ENCODE peak calls at places on chromosome 3, in five cellular contexts. N, P, D, K and Z are unnamed samples.

GRCh38 chr3:28347374-28348285 is 891 bp upstream of the ZCWPW2 start:
- DNase-seq in D (no peak), N (peak), K (no peak), P (no peak), Z (no peak)

GRCh38 chr3:30017882-30018281 is 588.5 kb upstream of the TGFBR2 start:
- DNase-seq in N (no peak), K (no peak), P (no peak), D (no peak), Z (no peak)

GRCh38 chr3:88235102-88235501 is 85.3 kb downstream of the C3orf38 start:
- DNase-seq in P (no peak), N (peak), K (no peak), D (no peak), Z (no peak)

GRCh38 chr3:101150504-101150903 is 157.3 kb upstream of the ABI3BP start:
- DNase-seq in D (no peak), P (no peak), K (no peak), N (no peak), Z (no peak)

GRCh38 chr3:188554404-188554803 is 400.4 kb downstream of the LPP start:
- DNase-seq in P (no peak), N (peak), K (no peak), D (no peak), Z (no peak)

GRCh38 chr3:177554900-177555759 is 357.8 kb upstream of the TBL1XR1 start:
- DNase-seq in K (no peak), D (no peak), P (peak), N (peak), Z (no peak)

GRCh38 chr3:177446160-177446559 is 248.9 kb upstream of the TBL1XR1 start:
- DNase-seq in D (no peak), P (no peak), N (no peak), K (no peak), Z (no peak)

GRCh38 chr3:53902711-53903110 is 11.1 kb upstream of the SELENOK start:
- DNase-seq in D (no peak), K (no peak), N (no peak), P (no peak), Z (no peak)

GRCh38 chr3:151804267-151804666 is 9.6 kb upstream of the AADAC start:
- DNase-seq in P (no peak), K (no peak), D (no peak), N (no peak), Z (no peak)

GRCh38 chr3:24496529-24497482 is 2.2 kb upstream of the THRB start:
- DNase-seq in P (peak), D (peak), N (peak), K (peak), Z (peak)

GRCh38 chr3:170037463-170038433 is at the start of gene GPR160:
- DNase-seq in P (peak), D (peak), K (peak), N (peak), Z (peak)

DNA sequence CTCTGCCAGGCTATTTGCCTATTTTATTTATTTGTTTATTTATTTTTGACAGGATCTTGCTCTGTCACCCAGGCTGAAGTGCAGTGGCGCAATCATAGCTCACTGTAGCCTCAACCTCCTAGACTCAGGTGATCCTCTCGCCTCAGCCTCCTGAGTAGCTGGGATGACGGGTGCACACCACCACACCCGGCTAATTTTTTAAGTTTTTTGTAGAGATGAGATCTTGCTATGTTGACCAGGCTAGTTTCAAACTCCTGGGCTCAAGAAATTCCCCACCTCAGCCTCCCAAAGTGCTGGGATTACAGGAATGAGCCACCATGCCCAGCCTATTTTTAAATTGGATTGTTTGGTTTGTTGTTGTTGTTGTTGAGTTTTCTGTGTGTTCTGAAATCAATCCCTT is 5.5 kb downstream of the NDUFB5 start:
- DNase-seq in P (no peak), N (no peak), K (no peak), D (no peak), Z (no peak)
- TF ChIP-seq CTCF in P (no peak), N (no peak), K (no peak), D (no peak), Z (no peak)

DNA sequence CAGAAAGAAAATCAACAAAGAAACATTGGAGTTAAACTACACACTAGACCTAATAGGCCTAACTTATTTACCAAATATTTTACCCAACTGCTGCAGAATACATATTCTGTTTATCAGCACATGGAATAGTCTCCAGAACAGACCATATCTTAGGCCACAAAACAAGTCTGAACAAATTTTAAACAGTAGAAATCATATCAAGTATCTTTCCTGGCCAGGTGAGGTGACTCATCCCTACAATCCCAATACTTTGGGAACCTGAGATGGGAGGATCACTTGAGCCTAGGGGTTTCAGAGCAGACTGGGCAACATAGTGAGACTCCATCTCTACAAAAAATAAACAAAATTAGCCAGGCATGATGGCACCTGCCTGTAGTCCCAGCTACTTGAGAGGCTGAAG is 18.1 kb upstream of the KPNA4 start:
- DNase-seq in K (no peak), P (no peak), N (no peak), D (no peak), Z (no peak)
- TF ChIP-seq CTCF in K (no peak), P (no peak), N (no peak), D (no peak), Z (no peak)

GRCh38 chr3:113283306-113283705 is 71.9 kb downstream of the BOC start:
- DNase-seq in P (no peak), N (no peak), K (no peak), D (no peak), Z (no peak)

GRCh38 chr3:113284453-113285050 is 73.2 kb downstream of the BOC start:
- DNase-seq in K (no peak), D (no peak), P (no peak), N (no peak), Z (no peak)

GRCh38 chr3:113285741-113286140 is 74.4 kb downstream of the BOC start:
- DNase-seq in N (no peak), D (no peak), K (no peak), P (no peak), Z (no peak)

GRCh38 chr3:113286524-113286923 is 75.2 kb downstream of the BOC start:
- DNase-seq in K (no peak), D (no peak), N (no peak), P (no peak), Z (no peak)

DNA sequence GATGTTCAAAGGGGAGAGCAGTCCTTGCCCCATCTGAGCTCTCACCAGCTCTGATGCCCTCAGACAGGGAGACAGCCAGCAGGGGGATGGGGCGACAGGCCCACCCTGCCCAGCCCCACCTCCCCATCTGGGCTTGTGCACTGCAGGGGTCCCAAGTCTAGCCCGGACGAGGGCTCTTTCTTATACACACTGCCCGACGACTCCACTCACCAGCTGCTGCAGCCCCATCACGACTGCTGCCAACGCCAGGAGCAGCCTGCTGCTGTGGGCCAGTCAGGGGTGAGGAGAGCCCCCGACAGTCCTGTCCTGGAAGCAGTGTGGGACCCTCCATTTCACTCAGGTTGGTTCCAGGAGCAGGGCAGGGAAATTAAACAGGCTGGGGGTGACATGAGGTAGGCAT is 73.9 kb downstream of the BOC start:
- DNase-seq in P (no peak), D (no peak), N (no peak), K (no peak), Z (no peak)
- TF ChIP-seq CTCF in P (no peak), D (no peak), N (no peak), K (no peak), Z (no peak)

GRCh38 chr3:35664460-35664919 is 25.2 kb downstream of the ARPP21 start:
- DNase-seq in D (peak), P (no peak), K (peak), N (peak), Z (peak)

GRCh38 chr3:35663471-35663870 is 24.1 kb downstream of the ARPP21 start:
- DNase-seq in N (peak), K (peak), P (no peak), D (no peak), Z (no peak)

GRCh38 chr3:35665390-35666055 is 26.2 kb downstream of the ARPP21 start:
- DNase-seq in K (no peak), N (no peak), P (no peak), D (no peak), Z (no peak)

GRCh38 chr3:35654471-35654870 is 15.1 kb downstream of the ARPP21 start:
- DNase-seq in D (no peak), N (no peak), K (no peak), P (no peak), Z (no peak)

DNA sequence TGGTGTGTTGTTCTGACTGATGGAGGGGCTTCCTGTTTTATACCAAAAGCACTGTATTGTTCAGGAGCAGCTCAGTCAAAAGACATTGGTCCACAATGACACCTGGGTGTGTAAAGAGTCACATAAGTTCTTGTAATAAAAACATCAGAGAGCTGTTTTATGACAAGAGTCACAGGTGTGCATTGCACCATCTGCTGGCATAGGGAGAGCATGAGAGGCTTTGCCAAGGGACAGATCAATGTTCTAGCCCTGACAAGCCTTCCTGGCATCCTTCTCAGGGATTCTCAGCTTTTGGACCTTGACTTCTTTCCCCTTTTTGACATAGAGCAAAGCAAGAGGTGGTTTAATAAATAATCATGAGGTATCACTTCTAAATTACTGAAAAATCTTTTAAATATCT is 20.5 kb downstream of the ARPP21 start:
- DNase-seq in N (no peak), P (no peak), D (peak), K (no peak), Z (no peak)
- TF ChIP-seq CTCF in N (no peak), P (no peak), D (no peak), K (no peak), Z (no peak)

GRCh38 chr3:11060500-11061251 is 68.1 kb downstream of the SLC6A1 start:
- DNase-seq in P (peak), D (peak), N (peak), K (peak), Z (peak)

GRCh38 chr3:11056531-11057050 is 64.0 kb downstream of the SLC6A1 start:
- DNase-seq in P (no peak), D (no peak), K (no peak), N (no peak), Z (no peak)

GRCh38 chr3:11059799-11060115 is 67.2 kb downstream of the SLC6A1 start:
- DNase-seq in P (no peak), K (no peak), N (no peak), D (no peak), Z (no peak)

GRCh38 chr3:11057655-11058054 is 65.1 kb downstream of the SLC6A1 start:
- DNase-seq in K (no peak), D (no peak), N (no peak), P (no peak), Z (no peak)

DNA sequence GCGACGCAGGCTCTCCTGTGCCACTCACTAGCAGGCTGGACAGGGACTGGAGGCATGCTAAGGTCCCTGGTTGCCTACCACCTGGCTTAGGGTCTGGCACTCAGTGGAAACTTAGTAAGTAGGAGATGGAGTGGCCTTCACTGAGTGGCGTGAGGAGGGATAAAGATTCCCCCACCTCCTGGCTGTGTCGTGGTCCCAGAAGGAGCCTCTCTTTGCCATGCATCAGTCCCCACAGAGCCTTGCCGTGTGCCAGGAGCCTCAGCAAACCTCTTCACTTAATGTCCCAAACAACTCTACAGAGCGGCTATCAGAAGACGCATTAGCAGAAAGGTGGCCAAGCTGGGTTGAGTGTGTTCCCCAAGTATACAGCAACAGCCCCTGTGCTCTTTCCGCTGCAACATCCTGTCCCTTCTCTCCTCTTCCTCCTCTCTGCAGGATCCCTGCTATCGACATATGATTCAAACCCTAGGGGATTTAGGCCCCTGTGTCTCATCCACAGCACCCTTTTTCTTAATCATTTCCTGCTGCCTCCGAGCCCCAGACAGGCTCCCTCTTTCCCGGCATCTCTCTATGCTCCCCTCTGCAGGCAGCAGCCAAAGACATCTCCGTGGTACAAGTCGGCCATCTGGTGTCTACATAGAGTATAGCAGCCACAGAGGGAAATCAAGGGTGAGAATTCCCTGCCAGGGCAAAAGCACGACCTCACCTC is 66.7 kb downstream of the SLC6A1 start:
- DNase-seq in D (peak), N (peak), P (peak), K (no peak), Z (peak)
- TF ChIP-seq CTCF in D (peak), N (peak), P (peak), K (peak), Z (peak)

GRCh38 chr3:45592830-45593707 is 1.5 kb upstream of the LIMD1 start:
- DNase-seq in K (peak), D (peak), N (peak), P (peak), Z (peak)
- TF ChIP-seq CTCF in K (peak), D (peak), N (peak), P (peak), Z (peak)

DNA sequence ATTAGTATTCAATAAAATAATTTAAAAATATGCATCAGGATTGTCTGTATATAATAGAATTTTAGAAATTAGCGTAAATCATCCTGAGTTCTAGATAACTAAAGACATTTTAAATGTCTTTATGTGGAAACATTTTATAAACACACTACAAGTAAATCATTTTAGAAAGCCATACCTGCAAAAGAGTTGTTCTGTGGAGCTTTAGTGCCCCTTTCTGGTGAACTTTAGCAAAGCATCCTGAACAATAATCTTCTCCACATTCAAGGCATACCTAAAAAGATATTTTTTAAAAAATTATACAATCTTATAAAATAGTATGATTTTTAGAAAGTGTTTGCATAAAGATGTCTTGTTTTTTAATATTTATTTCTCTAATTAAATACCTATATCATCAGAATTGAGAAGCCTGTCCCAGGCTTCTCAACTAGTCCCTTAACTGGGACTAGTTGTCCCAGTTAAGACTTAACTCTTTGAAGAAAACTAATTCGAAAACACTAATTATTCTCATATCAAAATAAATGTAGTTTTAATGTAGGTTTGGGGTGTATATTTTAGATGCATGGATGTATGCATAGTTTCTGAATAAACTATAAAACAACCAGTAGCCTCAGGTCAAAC is 29.7 kb downstream of the ZBBX start:
- DNase-seq in K (no peak), P (no peak), N (peak), D (peak), Z (peak)
- TF ChIP-seq CTCF in K (peak), P (no peak), N (peak), D (peak), Z (peak)

GRCh38 chr3:12175844-12176453 is 17.2 kb upstream of the TIMP4 start:
- DNase-seq in N (peak), K (peak), D (peak), P (peak), Z (peak)
- TF ChIP-seq CTCF in N (peak), K (peak), D (peak), P (peak), Z (peak)

GRCh38 chr3:39052613-39053012 is 797 bp downstream of the WDR48 start:
- DNase-seq in K (no peak), D (no peak), P (no peak), N (peak), Z (no peak)
- TF ChIP-seq CTCF in K (no peak), D (no peak), P (no peak), N (no peak), Z (no peak)

DNA sequence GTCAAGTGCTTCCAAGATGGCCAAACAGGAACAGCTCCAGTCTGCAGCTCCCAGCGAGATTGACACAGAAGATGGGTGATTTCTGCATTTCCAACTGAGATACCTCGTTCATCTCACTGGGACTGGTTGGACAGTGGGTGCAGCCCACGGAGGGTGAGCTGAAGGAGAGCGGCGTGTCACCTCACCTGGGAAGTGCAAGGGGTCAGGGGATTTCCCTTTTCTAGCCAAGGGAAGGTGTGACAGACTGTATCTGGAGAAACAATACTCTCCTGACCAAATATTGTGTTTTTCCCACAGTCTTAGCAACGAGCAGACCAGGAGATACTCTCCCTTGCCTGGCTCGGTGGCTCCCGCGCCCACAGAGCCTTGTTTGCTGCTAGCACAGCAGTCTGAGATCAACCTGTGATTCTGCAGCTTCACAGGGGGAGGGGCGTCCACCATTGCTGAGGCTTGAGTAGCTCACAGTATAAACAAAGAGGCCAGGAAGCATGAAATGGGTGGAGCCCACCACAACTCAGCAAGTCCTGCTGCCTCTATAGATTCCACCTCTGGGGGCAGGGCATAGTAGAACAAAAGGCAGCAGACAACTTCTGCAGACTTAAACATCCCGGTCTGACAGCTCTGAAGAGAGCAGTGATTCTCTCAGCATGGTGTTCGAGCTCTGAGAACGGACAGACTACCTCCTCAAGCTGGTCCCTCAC is 293.5 kb upstream of the SUCLG2 start:
- DNase-seq in D (no peak), N (no peak), P (no peak), K (peak), Z (peak)
- TF ChIP-seq CTCF in D (no peak), N (no peak), P (no peak), K (no peak), Z (no peak)